ENCODE peak calls at places on chromosomes 11 and 22, in four cellular contexts. L is K562, W is adrenal gland, A is fibroblast of pulmonary artery. E is an unnamed sample.

GRCh38 chr11:45248501-45249011 is 37.6 kb downstream of the SYT13 start:
- DNase-seq in W (no peak), A (no peak), L (no peak), E (no peak)

GRCh38 chr11:87015645-87016044 is 22.1 kb upstream of the TMEM135 start:
- DNase-seq in L (no peak), W (no peak), A (no peak), E (no peak)

GRCh38 chr22:27997538-27997937 is 78.5 kb upstream of the PITPNB start:
- DNase-seq in L (no peak), W (no peak), A (no peak), E (no peak)

GRCh38 chr11:6655020-6655789 is 404 bp downstream of the DCHS1 start:
- DNase-seq in A (no peak), L (no peak), W (no peak), E (no peak)

GRCh38 chr11:119100246-119100959 is 1.2 kb downstream of the DPAGT1 start:
- DNase-seq in A (peak), W (no peak), L (no peak), E (peak)

GRCh38 chr11:43687120-43687791 is 6.7 kb downstream of the HSD17B12 start:
- DNase-seq in W (peak), L (no peak), A (peak), E (peak)

GRCh38 chr11:113574171-113574570 is 99.0 kb upstream of the DRD2 start:
- DNase-seq in W (no peak), L (no peak), A (no peak), E (no peak)

GRCh38 chr11:69343401-69344321 is 49.7 kb downstream of the MYEOV start:
- DNase-seq in W (no peak), A (no peak), L (no peak), E (no peak)

GRCh38 chr22:23837496-23837859 is 1.3 kb downstream of the DERL3 start:
- DNase-seq in L (no peak), W (no peak), A (no peak), E (no peak)

GRCh38 chr11:89293966-89294679 is 116.4 kb downstream of the TYR start:
- DNase-seq in A (peak), L (no peak), W (peak), E (peak)

GRCh38 chr11:133228406-133229330 is 303.6 kb downstream of the OPCML start:
- DNase-seq in A (no peak), L (no peak), W (no peak), E (no peak)

GRCh38 chr11:33721984-33722383 is 14.2 kb downstream of the CD59 start:
- DNase-seq in A (no peak), W (no peak), L (no peak), E (no peak)

GRCh38 chr11:46413755-46414465 is 22.3 kb upstream of the CHRM4 start:
- DNase-seq in A (no peak), L (no peak), W (no peak), E (no peak)

GRCh38 chr22:46064966-46065666 is 85.2 kb upstream of the PPARA start:
- DNase-seq in L (no peak), W (peak), A (no peak), E (peak)

GRCh38 chr11:64793271-64794160 is 9.5 kb downstream of the MAP4K2 start:
- DNase-seq in A (no peak), W (no peak), L (no peak), E (no peak)

GRCh38 chr11:103624708-103625623 is 411.5 kb upstream of the DDI1 start:
- DNase-seq in A (peak), W (no peak), L (no peak), E (peak)
- H3K4me3 ChIP-seq in A (no peak), W (no peak), L (no peak), E (no peak)

GRCh38 chr22:31241200-31241599 is 29.1 kb downstream of the LIMK2 start:
- DNase-seq in A (peak), W (no peak), L (peak), E (no peak)

GRCh38 chr22:31240011-31240410 is 27.9 kb downstream of the LIMK2 start:
- DNase-seq in W (no peak), L (no peak), A (peak), E (peak)

GRCh38 chr22:31244044-31244942 is 32.2 kb downstream of the LIMK2 start:
- DNase-seq in W (no peak), A (peak), L (no peak), E (peak)

GRCh38 chr22:31243339-31244043 is 31.4 kb downstream of the LIMK2 start:
- DNase-seq in W (no peak), L (no peak), A (peak), E (no peak)

GRCh38 chr22:31241936-31242335 is 29.8 kb downstream of the LIMK2 start:
- DNase-seq in L (no peak), W (no peak), A (peak), E (peak)
- TF ChIP-seq CTCF in L (no peak), W (no peak), A (peak), E (peak)

DNA sequence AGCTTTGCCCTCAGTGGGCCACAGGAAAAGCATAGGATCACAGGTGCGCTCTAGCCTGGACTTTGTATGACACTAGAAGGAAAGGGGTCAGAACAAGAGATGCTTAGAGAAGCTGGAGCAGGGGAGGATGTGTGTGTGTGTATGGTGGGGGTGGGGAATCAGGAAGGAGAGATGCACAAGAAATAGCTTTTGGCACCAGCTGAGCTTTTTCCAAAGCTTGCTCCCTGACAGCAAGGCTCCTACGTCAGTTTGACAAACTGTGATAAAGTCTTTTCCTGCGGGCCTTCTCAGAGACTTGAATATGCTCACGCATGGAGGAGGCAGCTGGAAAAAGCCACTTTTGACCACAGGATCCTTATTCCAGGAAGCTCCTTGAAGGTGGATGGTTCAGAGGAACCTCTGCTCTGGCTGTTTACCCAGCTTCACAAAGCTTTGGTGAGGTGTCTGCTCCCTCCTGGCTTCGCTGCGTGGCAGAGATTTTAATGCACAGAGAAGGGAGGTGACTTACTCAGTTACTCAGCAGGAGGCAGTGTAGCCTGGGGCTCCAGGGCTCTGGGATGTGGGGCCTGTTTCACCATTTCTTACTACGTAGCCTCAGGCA is 3.9 kb downstream of the CDC42EP1 start:
- DNase-seq in L (no peak), W (peak), A (peak), E (peak)
- H3K4me3 ChIP-seq in L (no peak), W (peak), A (peak), E (peak)

DNA sequence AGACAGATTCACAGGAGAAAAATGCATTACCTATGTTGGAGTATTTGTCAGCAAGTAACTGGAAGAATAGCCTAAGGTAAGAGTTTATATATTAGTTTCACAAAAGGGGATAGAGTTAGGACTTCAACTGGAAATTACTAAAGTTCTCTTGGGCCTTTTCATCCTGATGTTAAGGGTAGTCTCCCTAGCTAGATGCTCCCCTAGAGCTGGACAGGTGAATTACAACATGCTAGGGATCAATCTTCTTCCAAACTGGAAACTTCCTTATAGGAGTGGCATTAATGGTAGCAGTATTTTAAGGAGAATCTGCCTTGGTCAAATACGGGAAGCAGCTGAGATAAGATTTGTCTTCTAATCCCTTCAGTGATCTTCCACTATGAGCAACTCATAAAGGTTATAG is 632.8 kb upstream of the RAG2 start:
- DNase-seq in A (no peak), L (no peak), W (no peak), E (no peak)
- TF ChIP-seq CTCF in A (peak), L (no peak), W (no peak), E (no peak)

DNA sequence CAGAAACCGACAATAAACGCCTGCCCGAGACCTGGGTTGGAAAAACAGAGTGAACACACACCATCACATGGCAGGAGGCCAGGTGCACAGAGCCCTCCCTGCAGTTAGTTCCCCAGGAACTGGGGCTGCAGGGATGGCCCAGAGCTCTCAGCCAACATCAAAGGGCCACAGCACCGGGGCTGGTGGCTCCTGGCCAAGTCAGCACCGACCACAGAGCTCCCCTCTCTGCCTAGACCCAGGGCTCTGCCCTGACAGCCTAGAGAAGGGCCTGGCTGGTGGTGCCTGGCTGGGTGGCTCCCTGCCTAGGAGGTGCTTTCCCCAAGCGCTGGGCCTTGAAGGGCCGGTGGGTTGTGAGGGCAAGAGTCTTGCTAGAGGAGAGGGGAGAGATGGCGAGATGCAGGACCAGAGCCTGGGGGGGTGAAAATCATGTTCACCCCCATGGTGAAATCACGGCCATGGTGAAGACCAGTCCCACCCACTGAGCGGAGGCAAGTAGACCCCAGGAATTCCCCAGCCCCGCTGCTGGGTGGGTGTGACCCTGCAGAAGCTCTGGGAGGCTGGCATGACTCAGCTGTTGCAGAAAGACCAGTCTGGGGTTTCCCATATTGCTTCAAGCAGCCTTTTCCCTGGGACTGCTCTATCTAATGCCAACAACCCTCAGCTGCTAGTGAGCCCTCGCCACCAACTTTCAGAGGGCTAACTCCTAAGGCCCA is 7.2 kb upstream of the BID start:
- DNase-seq in L (no peak), A (peak), W (no peak), E (peak)
- H3K4me3 ChIP-seq in L (no peak), A (no peak), W (no peak), E (no peak)

GRCh38 chr11:101475699-101476098 is 108.1 kb downstream of the TRPC6 start:
- DNase-seq in A (no peak), L (no peak), W (no peak), E (no peak)

GRCh38 chr11:101474666-101475065 is 109.1 kb downstream of the TRPC6 start:
- DNase-seq in L (no peak), A (no peak), W (no peak), E (no peak)

GRCh38 chr11:101478587-101479375 is 105.0 kb downstream of the TRPC6 start:
- DNase-seq in A (no peak), W (no peak), L (no peak), E (no peak)

GRCh38 chr11:101476186-101476585 is 107.6 kb downstream of the TRPC6 start:
- DNase-seq in L (no peak), A (no peak), W (no peak), E (no peak)

DNA sequence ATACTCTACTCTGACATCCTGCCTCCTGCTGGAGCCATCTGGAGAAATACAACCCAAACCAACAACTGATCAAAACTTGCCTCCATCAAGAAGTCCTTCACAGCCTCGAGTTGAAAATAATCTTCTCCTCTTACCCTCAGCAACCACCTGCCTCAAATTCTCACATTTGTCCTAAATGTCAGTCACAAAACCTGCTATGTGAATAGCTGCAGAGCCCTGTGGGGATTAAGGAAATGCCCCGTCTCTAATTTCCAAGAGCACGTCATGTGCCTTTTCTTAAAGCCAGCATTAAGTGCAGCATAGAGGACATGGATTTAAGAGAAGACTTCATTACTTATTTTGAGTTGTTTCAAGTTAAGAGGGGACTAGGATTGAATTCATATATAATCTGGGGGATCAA is 105.9 kb downstream of the TRPC6 start:
- DNase-seq in L (no peak), A (no peak), W (no peak), E (no peak)
- TF ChIP-seq CTCF in L (no peak), A (no peak), W (no peak), E (no peak)

DNA sequence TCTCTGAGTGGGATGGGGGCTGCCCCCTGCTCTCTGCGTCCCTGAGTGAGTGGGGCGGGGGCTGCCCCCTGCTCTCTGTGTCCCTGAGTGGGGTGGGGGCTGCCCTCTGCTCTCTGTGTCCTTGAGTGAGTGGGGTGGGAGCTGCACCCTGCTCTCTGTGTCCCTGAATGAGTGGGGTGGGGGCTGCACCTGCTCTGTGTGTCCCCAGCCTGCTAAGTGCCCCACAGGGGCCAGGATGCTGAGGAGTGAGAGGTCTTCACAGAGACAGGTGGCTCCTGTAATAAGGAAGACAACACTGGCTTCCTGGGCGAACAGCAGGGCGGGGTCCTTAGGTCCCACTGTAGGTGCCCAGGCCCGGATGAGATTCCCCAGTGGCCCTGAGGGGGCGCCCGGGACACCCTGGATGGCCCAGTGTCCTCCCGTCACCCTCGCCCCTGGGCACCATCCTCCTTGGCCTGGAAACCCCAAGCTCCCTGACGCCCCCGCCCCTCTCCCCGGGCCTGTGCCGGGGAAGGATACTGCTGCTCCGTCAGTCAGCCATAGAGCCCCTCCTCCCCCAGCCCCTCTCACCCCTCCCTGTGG is 3.8 kb upstream of the CCDC188 start:
- DNase-seq in L (peak), A (no peak), W (no peak), E (no peak)
- H3K4me3 ChIP-seq in L (no peak), A (no peak), W (no peak), E (peak)

DNA sequence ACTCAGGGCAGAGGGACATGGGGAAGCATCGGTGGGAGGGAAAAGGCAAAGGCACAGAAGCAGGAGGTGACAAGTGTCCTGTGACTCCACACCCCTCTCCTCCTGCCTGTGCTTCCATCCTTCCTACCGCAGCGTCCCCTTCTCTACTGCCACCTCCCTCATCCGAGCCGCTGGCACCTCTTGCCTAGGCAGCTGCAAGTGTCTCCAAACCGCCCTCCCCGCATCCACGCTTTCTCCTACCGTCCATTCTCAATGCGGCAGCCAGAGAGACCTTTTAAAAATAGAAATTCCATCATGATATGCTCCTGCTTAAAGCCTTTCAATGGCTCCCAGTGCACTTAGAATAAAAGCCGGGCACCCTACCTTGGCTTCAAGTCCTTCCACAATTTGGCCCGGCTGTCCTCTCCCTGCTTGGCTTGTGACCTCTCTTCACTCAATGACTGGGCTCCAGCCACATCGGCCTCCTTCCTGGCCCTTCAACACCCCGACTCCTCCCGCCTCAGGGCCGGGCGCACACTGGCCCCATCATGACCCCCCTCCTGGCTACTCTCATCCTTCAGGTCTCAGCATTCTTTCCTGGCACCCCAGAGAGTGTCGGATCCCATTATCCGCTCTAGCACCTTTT is 16.5 kb downstream of the LRRC10B start:
- DNase-seq in W (no peak), A (no peak), L (no peak), E (no peak)
- TF ChIP-seq CTCF in W (no peak), A (no peak), L (no peak), E (no peak)

E was measured in cardiac fibroblast.